ENCODE peak calls at places on chromosomes 11 and 22, in ten cellular contexts. One of them, this sample, is unnamed.

GRCh38 chr11:69915501-69916250 is 96.5 kb upstream of the FGF3 start:
- DNase-seq in BE2C: peak
- DNase-seq in HCT116: peak
- DNase-seq in dorsolateral prefrontal cortex: peak
- DNase-seq in BJ: peak
- DNase-seq in OCI-LY7: peak
- DNase-seq in heart left ventricle: peak
- DNase-seq in neural progenitor cell: peak
- DNase-seq in right atrium auricular region: peak
- DNase-seq in right lobe of liver: peak
- DNase-seq in this sample: peak

GRCh38 chr11:15146271-15147003 is 31.7 kb downstream of the INSC start:
- DNase-seq in BE2C: no peak
- DNase-seq in HCT116: no peak
- DNase-seq in dorsolateral prefrontal cortex: no peak
- DNase-seq in BJ: no peak
- DNase-seq in OCI-LY7: no peak
- DNase-seq in heart left ventricle: no peak
- DNase-seq in neural progenitor cell: no peak
- DNase-seq in right atrium auricular region: no peak
- DNase-seq in right lobe of liver: no peak
- DNase-seq in this sample: peak

GRCh38 chr22:49911881-49912625 is 6.2 kb downstream of the ALG12 start:
- DNase-seq in BE2C: no peak
- DNase-seq in HCT116: no peak
- DNase-seq in dorsolateral prefrontal cortex: no peak
- DNase-seq in BJ: no peak
- DNase-seq in OCI-LY7: no peak
- DNase-seq in heart left ventricle: no peak
- DNase-seq in neural progenitor cell: no peak
- DNase-seq in right atrium auricular region: no peak
- DNase-seq in right lobe of liver: no peak
- DNase-seq in this sample: no peak

GRCh38 chr11:12319734-12320387 is 57.5 kb upstream of the PARVA start:
- DNase-seq in BE2C: no peak
- DNase-seq in HCT116: no peak
- DNase-seq in dorsolateral prefrontal cortex: no peak
- DNase-seq in BJ: no peak
- DNase-seq in OCI-LY7: no peak
- DNase-seq in heart left ventricle: no peak
- DNase-seq in neural progenitor cell: no peak
- DNase-seq in right atrium auricular region: no peak
- DNase-seq in right lobe of liver: no peak
- DNase-seq in this sample: no peak

GRCh38 chr11:82936261-82936660 is 34.7 kb downstream of the DDIAS start:
- DNase-seq in BE2C: no peak
- DNase-seq in HCT116: no peak
- DNase-seq in dorsolateral prefrontal cortex: no peak
- DNase-seq in BJ: no peak
- DNase-seq in OCI-LY7: no peak
- DNase-seq in heart left ventricle: no peak
- DNase-seq in neural progenitor cell: no peak
- DNase-seq in right atrium auricular region: no peak
- DNase-seq in right lobe of liver: no peak
- DNase-seq in this sample: peak

GRCh38 chr11:111259871-111260270 is 14.3 kb downstream of the POU2AF2 start:
- DNase-seq in BE2C: no peak
- DNase-seq in HCT116: no peak
- DNase-seq in dorsolateral prefrontal cortex: no peak
- DNase-seq in BJ: no peak
- DNase-seq in OCI-LY7: no peak
- DNase-seq in heart left ventricle: no peak
- DNase-seq in neural progenitor cell: no peak
- DNase-seq in right atrium auricular region: no peak
- DNase-seq in right lobe of liver: no peak
- DNase-seq in this sample: peak

GRCh38 chr22:36565152-36565507 is 36.2 kb upstream of the EIF3D start:
- DNase-seq in BE2C: no peak
- DNase-seq in HCT116: no peak
- DNase-seq in dorsolateral prefrontal cortex: no peak
- DNase-seq in BJ: no peak
- DNase-seq in OCI-LY7: no peak
- DNase-seq in heart left ventricle: no peak
- DNase-seq in neural progenitor cell: no peak
- DNase-seq in right atrium auricular region: no peak
- DNase-seq in right lobe of liver: no peak
- DNase-seq in this sample: no peak

GRCh38 chr11:135027461-135027860 is 615.4 kb upstream of the B3GAT1 start:
- DNase-seq in BE2C: no peak
- DNase-seq in HCT116: no peak
- DNase-seq in dorsolateral prefrontal cortex: no peak
- DNase-seq in BJ: no peak
- DNase-seq in OCI-LY7: peak
- DNase-seq in heart left ventricle: no peak
- DNase-seq in neural progenitor cell: peak
- DNase-seq in right atrium auricular region: no peak
- DNase-seq in right lobe of liver: peak
- DNase-seq in this sample: peak

GRCh38 chr11:35427158-35427557 is 7.8 kb upstream of the SLC1A2 start:
- DNase-seq in BE2C: no peak
- DNase-seq in HCT116: no peak
- DNase-seq in dorsolateral prefrontal cortex: no peak
- DNase-seq in BJ: peak
- DNase-seq in OCI-LY7: no peak
- DNase-seq in heart left ventricle: no peak
- DNase-seq in neural progenitor cell: no peak
- DNase-seq in right atrium auricular region: no peak
- DNase-seq in right lobe of liver: no peak
- DNase-seq in this sample: peak

GRCh38 chr11:61637287-61637686 is 42.9 kb upstream of the DAGLA start:
- DNase-seq in BE2C: no peak
- DNase-seq in HCT116: no peak
- DNase-seq in dorsolateral prefrontal cortex: no peak
- DNase-seq in BJ: no peak
- DNase-seq in OCI-LY7: no peak
- DNase-seq in heart left ventricle: no peak
- DNase-seq in neural progenitor cell: no peak
- DNase-seq in right atrium auricular region: no peak
- DNase-seq in right lobe of liver: no peak
- DNase-seq in this sample: no peak

GRCh38 chr22:34356481-34356880 is 436.2 kb upstream of the LARGE1 start:
- DNase-seq in BE2C: no peak
- DNase-seq in HCT116: no peak
- DNase-seq in dorsolateral prefrontal cortex: no peak
- DNase-seq in BJ: no peak
- DNase-seq in OCI-LY7: no peak
- DNase-seq in heart left ventricle: no peak
- DNase-seq in neural progenitor cell: no peak
- DNase-seq in right atrium auricular region: no peak
- DNase-seq in right lobe of liver: no peak
- DNase-seq in this sample: no peak

GRCh38 chr11:46239801-46240061 is 37.7 kb upstream of the CREB3L1 start:
- DNase-seq in BE2C: no peak
- DNase-seq in HCT116: no peak
- DNase-seq in dorsolateral prefrontal cortex: no peak
- DNase-seq in BJ: no peak
- DNase-seq in OCI-LY7: no peak
- DNase-seq in heart left ventricle: no peak
- DNase-seq in neural progenitor cell: no peak
- DNase-seq in right atrium auricular region: no peak
- DNase-seq in right lobe of liver: no peak
- DNase-seq in this sample: no peak
- H3K4me3 ChIP-seq in BE2C: no peak
- H3K4me3 ChIP-seq in HCT116: no peak
- H3K4me3 ChIP-seq in dorsolateral prefrontal cortex: no peak
- H3K4me3 ChIP-seq in BJ: no peak
- H3K4me3 ChIP-seq in OCI-LY7: no peak
- H3K4me3 ChIP-seq in heart left ventricle: no peak
- H3K4me3 ChIP-seq in neural progenitor cell: no peak
- H3K4me3 ChIP-seq in right atrium auricular region: no peak
- H3K4me3 ChIP-seq in right lobe of liver: no peak
- H3K4me3 ChIP-seq in this sample: no peak

DNA sequence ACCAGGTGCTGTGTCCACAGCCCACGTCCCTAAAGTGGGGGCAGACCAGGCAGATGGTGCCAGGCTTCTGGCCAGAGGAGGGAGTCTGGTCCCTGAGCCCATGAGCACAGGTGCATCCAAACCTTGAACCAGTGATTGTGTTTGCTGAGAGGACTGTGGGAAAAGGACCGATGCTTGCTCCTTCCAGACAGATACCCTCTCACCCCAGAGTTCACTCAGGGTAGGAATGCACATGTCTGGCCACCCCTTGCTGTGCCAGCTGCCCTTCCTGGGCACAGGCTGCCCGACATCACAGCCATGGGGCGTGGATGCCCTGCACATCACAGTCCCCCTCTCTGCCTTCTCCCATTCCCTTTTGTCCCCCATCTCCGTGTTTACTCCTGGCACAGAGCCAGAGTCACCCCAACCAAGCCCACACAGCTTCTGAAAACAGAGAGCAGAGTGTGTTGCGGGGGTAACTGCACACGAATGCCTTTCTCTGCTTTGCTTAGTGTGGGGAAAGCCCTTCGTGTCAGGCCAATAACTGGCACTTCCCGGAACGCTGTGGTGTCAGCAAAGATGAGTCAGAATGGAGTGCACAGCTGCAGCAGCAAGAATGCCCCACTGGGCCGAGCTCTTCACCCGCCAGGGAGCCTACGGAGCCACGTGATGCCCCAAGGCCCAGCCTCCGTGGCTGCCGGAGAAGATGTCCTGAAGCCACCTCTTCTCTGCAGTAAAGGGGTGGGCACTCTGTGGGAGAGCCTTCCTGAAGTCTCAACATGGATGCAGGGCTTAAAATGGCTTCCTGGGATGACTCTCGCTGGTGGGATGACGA is 7.6 kb downstream of the CARS1 start:
- DNase-seq in BE2C: peak
- DNase-seq in HCT116: peak
- DNase-seq in dorsolateral prefrontal cortex: peak
- DNase-seq in BJ: peak
- DNase-seq in OCI-LY7: peak
- DNase-seq in heart left ventricle: peak
- DNase-seq in neural progenitor cell: no peak
- DNase-seq in right atrium auricular region: peak
- DNase-seq in right lobe of liver: peak
- DNase-seq in this sample: peak
- TF ChIP-seq CTCF in BE2C: peak
- TF ChIP-seq CTCF in HCT116: no peak
- TF ChIP-seq CTCF in dorsolateral prefrontal cortex: peak
- TF ChIP-seq CTCF in BJ: peak
- TF ChIP-seq CTCF in OCI-LY7: no peak
- TF ChIP-seq CTCF in heart left ventricle: no peak
- TF ChIP-seq CTCF in neural progenitor cell: no peak
- TF ChIP-seq CTCF in right atrium auricular region: no peak
- TF ChIP-seq CTCF in right lobe of liver: peak
- TF ChIP-seq CTCF in this sample: peak

GRCh38 chr22:43326342-43326825 is 16.8 kb downstream of the SCUBE1 start:
- DNase-seq in BE2C: no peak
- DNase-seq in HCT116: no peak
- DNase-seq in dorsolateral prefrontal cortex: no peak
- DNase-seq in BJ: no peak
- DNase-seq in OCI-LY7: no peak
- DNase-seq in heart left ventricle: no peak
- DNase-seq in neural progenitor cell: peak
- DNase-seq in right atrium auricular region: no peak
- DNase-seq in right lobe of liver: no peak
- DNase-seq in this sample: no peak
- H3K4me3 ChIP-seq in BE2C: no peak
- H3K4me3 ChIP-seq in HCT116: no peak
- H3K4me3 ChIP-seq in dorsolateral prefrontal cortex: no peak
- H3K4me3 ChIP-seq in BJ: no peak
- H3K4me3 ChIP-seq in OCI-LY7: no peak
- H3K4me3 ChIP-seq in heart left ventricle: no peak
- H3K4me3 ChIP-seq in neural progenitor cell: peak
- H3K4me3 ChIP-seq in right atrium auricular region: no peak
- H3K4me3 ChIP-seq in right lobe of liver: no peak
- H3K4me3 ChIP-seq in this sample: no peak

DNA sequence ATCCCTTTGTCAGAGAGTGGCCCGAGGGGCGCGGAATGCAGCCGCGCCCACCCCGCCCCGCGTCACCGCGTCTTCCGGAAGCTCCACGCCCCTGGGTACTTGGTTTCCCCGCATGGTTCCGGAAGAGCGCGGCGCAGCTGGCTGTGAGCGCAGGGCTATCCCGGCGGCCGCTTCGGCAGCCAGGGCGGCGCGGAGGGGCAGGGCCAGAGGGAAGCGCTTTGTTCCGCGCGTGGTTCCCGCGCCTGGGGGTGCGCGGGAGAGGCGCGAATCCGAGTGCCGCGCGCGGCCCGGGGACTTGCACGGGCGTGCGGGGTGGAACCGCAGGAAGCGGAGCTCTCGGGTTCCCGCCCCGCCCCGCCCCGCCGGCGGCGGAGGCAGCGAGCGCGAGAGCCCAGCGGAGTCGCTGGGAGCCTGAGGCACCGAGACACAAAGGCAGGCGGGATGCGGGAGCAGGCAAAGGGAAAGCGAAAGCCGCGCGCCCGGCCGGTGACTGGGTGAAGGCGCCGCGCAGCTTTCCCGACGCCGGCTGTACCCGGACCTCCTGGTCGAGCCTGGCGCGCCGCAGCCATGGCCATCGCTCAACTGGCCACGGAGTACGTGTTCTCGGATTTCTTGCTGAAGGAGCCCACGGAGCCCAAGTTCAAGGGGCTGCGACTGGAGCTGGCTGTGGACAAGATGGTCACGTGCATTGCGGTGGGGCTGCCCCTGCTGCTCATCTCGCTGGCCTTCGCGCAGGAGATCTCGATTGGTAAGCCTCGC is at the start of gene PANX1:
- DNase-seq in BE2C: peak
- DNase-seq in HCT116: peak
- DNase-seq in dorsolateral prefrontal cortex: peak
- DNase-seq in BJ: peak
- DNase-seq in OCI-LY7: peak
- DNase-seq in heart left ventricle: peak
- DNase-seq in neural progenitor cell: peak
- DNase-seq in right atrium auricular region: peak
- DNase-seq in right lobe of liver: peak
- DNase-seq in this sample: peak
- TF ChIP-seq CTCF in BE2C: no peak
- TF ChIP-seq CTCF in HCT116: no peak
- TF ChIP-seq CTCF in dorsolateral prefrontal cortex: peak
- TF ChIP-seq CTCF in BJ: no peak
- TF ChIP-seq CTCF in OCI-LY7: no peak
- TF ChIP-seq CTCF in heart left ventricle: no peak
- TF ChIP-seq CTCF in neural progenitor cell: no peak
- TF ChIP-seq CTCF in right atrium auricular region: no peak
- TF ChIP-seq CTCF in right lobe of liver: no peak
- TF ChIP-seq CTCF in this sample: no peak

GRCh38 chr22:24435323-24435645 is 7.9 kb downstream of the ADORA2A start:
- DNase-seq in BE2C: no peak
- DNase-seq in HCT116: no peak
- DNase-seq in dorsolateral prefrontal cortex: no peak
- DNase-seq in BJ: no peak
- DNase-seq in OCI-LY7: peak
- DNase-seq in heart left ventricle: no peak
- DNase-seq in neural progenitor cell: no peak
- DNase-seq in right atrium auricular region: no peak
- DNase-seq in right lobe of liver: no peak
- DNase-seq in this sample: no peak
- H3K4me3 ChIP-seq in BE2C: no peak
- H3K4me3 ChIP-seq in HCT116: no peak
- H3K4me3 ChIP-seq in dorsolateral prefrontal cortex: no peak
- H3K4me3 ChIP-seq in BJ: no peak
- H3K4me3 ChIP-seq in OCI-LY7: peak
- H3K4me3 ChIP-seq in heart left ventricle: no peak
- H3K4me3 ChIP-seq in neural progenitor cell: no peak
- H3K4me3 ChIP-seq in right atrium auricular region: no peak
- H3K4me3 ChIP-seq in right lobe of liver: no peak
- H3K4me3 ChIP-seq in this sample: no peak